ENCODE peak calls at places on chromosomes 12 and 14, in five cellular contexts. T is ovary, M is lung, H is Panc1, I is A549. A is an unnamed sample. For H3K4me1, the result is how much of the 10 kb centered on the place peaks cover.

GRCh38 chr12:106801167-106801708 is 26.8 kb downstream of the RIC8B start:
- DNase-seq in T (no peak), M (no peak), H (no peak), I (no peak), A (no peak)

GRCh38 chr12:49476091-49476490 is 62.7 kb upstream of the KCNH3 start:
- DNase-seq in T (no peak), M (no peak), H (no peak), I (no peak), A (no peak)

GRCh38 chr12:90883456-90883855 is 71.5 kb downstream of the CCER1 start:
- DNase-seq in T (no peak), M (no peak), H (no peak), I (no peak), A (no peak)

GRCh38 chr12:120230974-120231315 is 30.0 kb upstream of the RPLP0 start:
- DNase-seq in T (no peak), M (no peak), H (no peak), I (no peak), A (no peak)

GRCh38 chr14:90491221-90491867 is 94.5 kb downstream of the CALM1 start:
- DNase-seq in T (peak), M (no peak), H (no peak), I (no peak), A (no peak)

GRCh38 chr12:47458273-47458672 is 247.6 kb downstream of the RPAP3 start:
- DNase-seq in T (no peak), M (no peak), H (no peak), I (peak), A (no peak)

GRCh38 chr14:81437226-81437625 is 37.1 kb upstream of the STON2 start:
- DNase-seq in T (no peak), M (no peak), H (no peak), I (no peak), A (no peak)

GRCh38 chr12:93339695-93340094 is 38.0 kb upstream of the NUDT4 start:
- DNase-seq in T (no peak), M (no peak), H (no peak), I (no peak), A (no peak)

GRCh38 chr12:88111074-88111652 is 30.7 kb downstream of the CEP290 start:
- DNase-seq in T (no peak), M (no peak), H (peak), I (peak), A (no peak)

GRCh38 chr12:100154472-100155247 is 12.0 kb upstream of the BLTP3B start:
- DNase-seq in T (peak), M (peak), H (no peak), I (peak), A (peak)

GRCh38 chr12:11805680-11806079 is 156.2 kb downstream of the ETV6 start:
- DNase-seq in T (no peak), M (no peak), H (no peak), I (no peak), A (no peak)

GRCh38 chr14:46818147-46818546 is 166.6 kb upstream of the RPL10L start:
- DNase-seq in T (no peak), M (no peak), H (no peak), I (no peak), A (no peak)

GRCh38 chr14:72476657-72477499 is 417.0 kb downstream of the DPF3 start:
- DNase-seq in T (no peak), M (peak), H (no peak), I (peak), A (peak)

GRCh38 chr12:68264864-68265256 is 11.5 kb upstream of the IL22 start:
- DNase-seq in T (no peak), M (no peak), H (no peak), I (no peak), A (no peak)

GRCh38 chr12:65364021-65364420 is 85.5 kb downstream of the MSRB3 start:
- DNase-seq in T (no peak), M (no peak), H (no peak), I (no peak), A (no peak)

GRCh38 chr12:94139816-94140215 is 8.6 kb upstream of the PLXNC1 start:
- DNase-seq in T (no peak), M (no peak), H (no peak), I (no peak), A (no peak)

GRCh38 chr12:132029503-132030300 is 80.0 kb downstream of the EP400 start:
- DNase-seq in T (peak), M (no peak), H (no peak), I (no peak), A (no peak)

GRCh38 chr12:96170328-96170727 is 23.8 kb upstream of the ELK3 start:
- DNase-seq in T (no peak), M (no peak), H (no peak), I (no peak), A (no peak)

GRCh38 chr12:101021911-101022388 is 188.1 kb downstream of the SLC5A8 start:
- DNase-seq in T (no peak), M (no peak), H (no peak), I (peak), A (no peak)

GRCh38 chr12:82650627-82651337 is 35.9 kb upstream of the TMTC2 start:
- DNase-seq in T (no peak), M (no peak), H (peak), I (peak), A (no peak)

GRCh38 chr12:114164354-114164753 is 198.2 kb upstream of the RBM19 start:
- DNase-seq in T (no peak), M (no peak), H (no peak), I (no peak), A (no peak)

GRCh38 chr12:106114084-106115068 is 24.4 kb downstream of the NUAK1 start:
- DNase-seq in T (no peak), M (no peak), H (no peak), I (peak), A (no peak)

GRCh38 chr12:106415134-106415533 is 57.6 kb downstream of the POLR3B start:
- DNase-seq in T (no peak), M (no peak), H (no peak), I (no peak), A (no peak)

GRCh38 chr14:32311294-32312009 is 17.6 kb upstream of the AKAP6 start:
- DNase-seq in T (no peak), M (no peak), H (no peak), I (no peak), A (no peak)

GRCh38 chr12:77064891-77065360 is 443 bp downstream of the E2F7 start:
- DNase-seq in T (no peak), M (no peak), H (no peak), I (no peak), A (no peak)

GRCh38 chr14:63383776-63384367 is 65.1 kb upstream of the GPHB5 start:
- DNase-seq in T (no peak), M (no peak), H (no peak), I (no peak), A (peak)

GRCh38 chr14:77791225-77791600 is 8.7 kb upstream of the ADCK1 start:
- DNase-seq in T (no peak), M (peak), H (no peak), I (no peak), A (no peak)

GRCh38 chr14:97888331-97888730 is 1091.1 kb downstream of the VRK1 start:
- DNase-seq in T (no peak), M (no peak), H (no peak), I (no peak), A (no peak)

GRCh38 chr14:22221508-22221907 is 367.5 kb downstream of the DAD1 start:
- DNase-seq in T (no peak), M (no peak), H (no peak), I (peak), A (no peak)

GRCh38 chr12:94813314-94813713 is 163.0 kb upstream of the TMCC3 start:
- DNase-seq in T (no peak), M (no peak), H (no peak), I (peak), A (no peak)

GRCh38 chr12:1218369-1218768 is 227.3 kb downstream of the ERC1 start:
- DNase-seq in T (no peak), M (no peak), H (no peak), I (no peak), A (no peak)
- H3K27ac ChIP-seq in T (no peak), M (peak), H (peak), I (peak), A (no peak)

GRCh38 chr14:104897286-104898194 is 27.1 kb upstream of the PLD4 start:
- DNase-seq in T (peak), M (no peak), H (no peak), I (no peak), A (no peak)

GRCh38 chr14:104895207-104895785 is 29.4 kb upstream of the PLD4 start:
- DNase-seq in T (peak), M (peak), H (no peak), I (no peak), A (no peak)

GRCh38 chr14:104898195-104898558 is 26.5 kb upstream of the PLD4 start:
- DNase-seq in T (no peak), M (no peak), H (no peak), I (no peak), A (no peak)

GRCh38 chr14:104894331-104895206 is 29.5 kb downstream of the CEP170B start:
- DNase-seq in T (peak), M (no peak), H (no peak), I (no peak), A (no peak)

GRCh38 chr14:104895786-104896642 is 28.7 kb upstream of the PLD4 start:
- DNase-seq in T (peak), M (peak), H (no peak), I (no peak), A (no peak)
- H3K4me3 ChIP-seq in T (no peak), M (no peak), H (no peak), I (no peak), A (no peak)

DNA sequence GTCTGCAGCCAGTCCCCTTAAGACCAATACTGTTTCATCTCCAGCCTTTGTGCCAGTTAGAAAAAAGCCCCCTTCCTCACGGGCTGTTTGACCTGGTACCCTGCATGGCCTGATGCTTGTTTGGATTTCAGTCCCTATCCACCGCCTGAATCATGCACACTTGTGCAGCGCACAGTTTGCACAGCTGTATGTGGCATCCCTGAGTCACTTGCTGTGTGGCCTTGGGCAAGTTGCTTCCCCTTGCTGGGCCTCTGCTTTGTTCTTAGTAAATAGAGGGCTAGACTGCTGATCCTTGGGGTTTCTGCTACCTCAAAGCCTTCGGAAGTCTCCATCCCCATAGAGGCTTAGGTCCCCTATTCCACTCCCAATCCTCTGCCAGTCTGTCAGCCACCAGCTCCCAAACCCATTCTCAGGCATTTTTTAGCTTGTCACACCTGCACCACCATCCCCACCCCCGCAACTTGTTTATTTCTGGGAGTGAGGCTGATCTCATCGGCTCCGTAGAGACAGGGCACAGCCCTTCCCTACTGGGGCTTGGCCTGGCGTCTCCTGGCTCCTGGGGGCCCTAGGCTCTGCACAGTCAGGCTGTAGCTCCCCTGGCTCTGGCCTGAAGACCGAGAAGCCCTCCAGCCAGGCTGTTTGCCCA is 8.8 kb downstream of the KRT80 start:
- DNase-seq in T (no peak), M (no peak), H (no peak), I (no peak), A (no peak)
- H3K4me1 ChIP-seq in T (under half), M (under half), H (half or more), I (half or more), A (under half)

DNA sequence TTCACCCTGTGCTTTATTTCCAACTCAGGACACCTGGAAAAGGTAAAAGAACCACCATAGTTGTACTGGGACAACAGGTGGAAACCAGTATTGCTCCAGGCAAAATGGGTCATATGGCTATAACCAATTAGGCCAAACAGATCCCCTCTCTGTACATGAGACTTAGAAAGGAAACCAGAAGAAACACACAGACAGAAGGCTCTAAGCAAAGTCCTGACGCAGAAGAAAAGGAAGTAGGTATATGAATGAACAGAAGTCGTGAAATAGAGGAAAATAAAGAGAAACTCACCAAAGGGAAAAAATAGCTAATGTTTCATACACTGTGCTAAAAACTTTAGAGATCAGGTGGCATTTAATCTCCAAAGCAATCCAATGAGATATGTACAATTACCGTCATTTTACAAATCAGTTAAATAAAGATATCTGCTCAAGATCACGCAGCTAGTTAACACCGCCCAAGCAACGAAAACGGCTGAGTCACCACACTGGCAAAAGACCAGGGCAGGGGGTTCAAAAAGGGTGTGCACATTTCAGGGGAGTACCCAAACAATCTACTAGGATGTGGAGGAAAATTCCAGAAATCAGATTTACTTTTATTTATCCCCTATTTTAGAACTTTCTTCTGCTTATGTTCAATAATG is 82.3 kb downstream of the ITPR2 start:
- DNase-seq in T (no peak), M (no peak), H (no peak), I (no peak), A (no peak)
- H3K27ac ChIP-seq in T (no peak), M (no peak), H (no peak), I (no peak), A (no peak)